ENCODE peak calls at places on chromosomes 7 and 10, in ten cellular contexts. H, I, B, K, Z, W, Y, O, Q and G are unnamed samples.

GRCh38 chr7:55026086-55026790 is 7.4 kb downstream of the EGFR start:
- DNase-seq in I (no peak), K (no peak), Y (no peak), H (no peak), W (no peak), B (no peak), Z (no peak), Q (no peak), O (no peak), G (no peak)

GRCh38 chr10:132689721-132690360 is 96.1 kb downstream of the NKX6-2 start:
- DNase-seq in B (no peak), K (no peak), H (peak), Q (no peak), Z (no peak), W (no peak), O (no peak), Y (no peak), I (no peak), G (no peak)

GRCh38 chr7:92714280-92714679 is 122.1 kb downstream of the CDK6 start:
- DNase-seq in K (no peak), Q (no peak), B (no peak), W (no peak), Y (no peak), H (no peak), I (no peak), Z (no peak), O (no peak), G (no peak)

GRCh38 chr7:123022576-123022975 is 27.1 kb upstream of the TAS2R16 start:
- DNase-seq in Q (no peak), I (no peak), H (no peak), B (no peak), O (no peak), Z (no peak), W (peak), K (no peak), Y (no peak), G (no peak)

GRCh38 chr10:122181055-122181732 is 89.9 kb upstream of the BTBD16 start:
- DNase-seq in H (no peak), I (no peak), Z (no peak), O (no peak), W (peak), K (no peak), B (peak), Y (no peak), Q (peak), G (no peak)

GRCh38 chr7:111540199-111540815 is 22.0 kb downstream of the IMMP2L start:
- DNase-seq in B (peak), Q (no peak), O (no peak), W (no peak), Z (no peak), H (no peak), K (no peak), I (peak), Y (peak), G (no peak)

GRCh38 chr10:132591166-132591971 is 53.8 kb downstream of the INPP5A start:
- DNase-seq in H (peak), B (no peak), O (no peak), W (peak), K (no peak), Q (no peak), Z (no peak), I (no peak), Y (peak), G (no peak)

GRCh38 chr10:77377678-77378352 is 259.8 kb downstream of the KCNMA1 start:
- DNase-seq in Y (peak), I (no peak), O (no peak), Z (no peak), Q (no peak), K (no peak), B (no peak), H (no peak), W (no peak), G (no peak)

GRCh38 chr10:11881477-11882417 is 58.6 kb downstream of the PROSER2 start:
- DNase-seq in Z (no peak), I (no peak), Q (no peak), H (no peak), W (peak), K (peak), O (no peak), Y (peak), B (no peak), G (no peak)

GRCh38 chr7:124720195-124720594 is 45.4 kb downstream of the GPR37 start:
- DNase-seq in K (no peak), W (peak), Q (no peak), Z (no peak), H (no peak), Y (no peak), B (no peak), I (no peak), O (no peak), G (no peak)

GRCh38 chr7:116357776-116358670 is 141.5 kb upstream of the CAV2 start:
- DNase-seq in H (no peak), K (no peak), Q (no peak), Y (no peak), O (no peak), I (no peak), Z (peak), W (peak), B (no peak), G (no peak)

GRCh38 chr7:143244321-143244720 is 18.9 kb upstream of the GSTK1 start:
- DNase-seq in K (no peak), Y (no peak), Q (no peak), I (no peak), O (no peak), H (no peak), B (no peak), W (no peak), Z (no peak), G (no peak)

GRCh38 chr7:29297194-29297890 is 102.8 kb downstream of the CHN2 start:
- DNase-seq in I (no peak), Z (peak), K (no peak), H (no peak), B (no peak), Q (no peak), W (peak), O (no peak), Y (no peak), G (no peak)

GRCh38 chr7:48109848-48110663 is 21.0 kb downstream of the UPP1 start:
- DNase-seq in Q (peak), B (peak), H (peak), Y (peak), K (peak), Z (peak), O (peak), I (peak), W (peak), G (peak)

GRCh38 chr10:43116596-43116995 is 21.6 kb upstream of the CSGALNACT2 start:
- DNase-seq in O (no peak), B (no peak), Q (no peak), Z (no peak), W (no peak), I (no peak), H (peak), K (no peak), Y (no peak), G (no peak)

GRCh38 chr10:32056136-32057040 is at the start of gene KIF5B:
- DNase-seq in W (peak), B (peak), K (peak), H (peak), O (peak), Q (peak), Y (peak), Z (peak), I (peak), G (peak)

GRCh38 chr7:47897831-47898230 is 50.4 kb downstream of the PKD1L1 start:
- DNase-seq in Y (no peak), H (no peak), W (no peak), O (no peak), I (no peak), Z (no peak), Q (no peak), B (no peak), K (no peak), G (no peak)

GRCh38 chr10:52539463-52539862 is 225.4 kb downstream of the DKK1 start:
- DNase-seq in O (no peak), Y (no peak), K (no peak), I (no peak), W (peak), H (no peak), Q (no peak), Z (no peak), B (no peak), G (no peak)

GRCh38 chr10:53022663-53023088 is 250.1 kb upstream of the MBL2 start:
- DNase-seq in Z (no peak), Y (no peak), Q (no peak), W (no peak), K (no peak), H (no peak), B (no peak), O (no peak), I (no peak), G (no peak)

GRCh38 chr7:26507375-26508068 is 215.9 kb downstream of the SNX10 start:
- DNase-seq in Y (no peak), B (peak), K (no peak), O (no peak), W (no peak), Q (peak), I (no peak), Z (no peak), H (no peak), G (no peak)

GRCh38 chr7:79786187-79786586 is 332.7 kb upstream of the MAGI2 start:
- DNase-seq in Y (no peak), O (no peak), K (no peak), W (no peak), I (no peak), Z (no peak), Q (no peak), H (no peak), B (no peak), G (no peak)

GRCh38 chr10:3874988-3875841 is 90.2 kb upstream of the KLF6 start:
- DNase-seq in W (no peak), Y (peak), I (no peak), H (peak), O (no peak), Z (no peak), Q (no peak), K (peak), B (no peak), G (no peak)

GRCh38 chr7:154794147-154794780 is 208.7 kb downstream of the PAXIP1 start:
- DNase-seq in W (peak), H (no peak), K (no peak), B (no peak), Y (no peak), Q (no peak), I (no peak), O (no peak), Z (peak), G (no peak)

GRCh38 chr10:48390933-48391845 is 84.7 kb downstream of the MAPK8 start:
- DNase-seq in B (no peak), Z (no peak), Q (no peak), H (no peak), I (no peak), W (peak), K (no peak), Y (no peak), O (no peak), G (no peak)

GRCh38 chr7:23469961-23470250 is 385 bp downstream of the IGF2BP3 start:
- DNase-seq in B (no peak), I (no peak), Q (no peak), Y (no peak), K (no peak), W (no peak), Z (no peak), O (no peak), H (no peak), G (no peak)

GRCh38 chr10:73744690-73744994 is 470 bp downstream of the SEC24C start:
- DNase-seq in I (no peak), K (peak), H (peak), O (peak), B (peak), W (no peak), Q (no peak), Z (peak), Y (peak), G (peak)

GRCh38 chr7:73742338-73742752 is 3.7 kb upstream of the ABHD11 start:
- DNase-seq in B (no peak), O (no peak), W (no peak), Q (peak), Z (no peak), Y (peak), H (no peak), I (peak), K (no peak), G (no peak)

GRCh38 chr10:5732141-5732540 is 47.5 kb downstream of the TASOR2 start:
- DNase-seq in K (no peak), I (no peak), Z (no peak), Q (no peak), H (no peak), W (no peak), Y (no peak), B (no peak), O (no peak), G (no peak)

GRCh38 chr7:5638994-5639393 is 142.5 kb downstream of the RNF216 start:
- DNase-seq in H (no peak), O (no peak), W (no peak), K (no peak), B (no peak), Y (no peak), Q (no peak), I (no peak), Z (no peak), G (no peak)